ENCODE peak calls at places on chromosomes 13 and 19, in seven cellular contexts. One of them, this sample, is unnamed.

GRCh38 chr13:77409412-77409811 is 82.5 kb upstream of the MYCBP2 start:
- DNase-seq in IMR-90: no peak
- DNase-seq in GM12865: no peak
- DNase-seq in breast epithelium: no peak
- DNase-seq in colonic mucosa: no peak
- DNase-seq in bronchial epithelial cell: no peak
- DNase-seq in fibroblast of villous mesenchyme: no peak
- DNase-seq in this sample: peak

GRCh38 chr13:23087884-23088283 is 92.9 kb upstream of the SGCG start:
- DNase-seq in fibroblast of villous mesenchyme: peak
- DNase-seq in breast epithelium: no peak
- DNase-seq in GM12865: peak
- DNase-seq in IMR-90: peak
- DNase-seq in bronchial epithelial cell: peak
- DNase-seq in colonic mucosa: peak
- DNase-seq in this sample: no peak

GRCh38 chr13:99506632-99507031 is 5.4 kb downstream of the TM9SF2 start:
- DNase-seq in bronchial epithelial cell: no peak
- DNase-seq in colonic mucosa: no peak
- DNase-seq in fibroblast of villous mesenchyme: no peak
- DNase-seq in IMR-90: no peak
- DNase-seq in GM12865: peak
- DNase-seq in breast epithelium: no peak
- DNase-seq in this sample: no peak

GRCh38 chr19:12802267-12803106 is 618 bp downstream of the THSD8 start:
- DNase-seq in breast epithelium: no peak
- DNase-seq in colonic mucosa: peak
- DNase-seq in fibroblast of villous mesenchyme: no peak
- DNase-seq in IMR-90: no peak
- DNase-seq in bronchial epithelial cell: no peak
- DNase-seq in GM12865: no peak
- DNase-seq in this sample: no peak

GRCh38 chr19:7989071-7989575 is 16.3 kb downstream of the ELAVL1 start:
- DNase-seq in GM12865: no peak
- DNase-seq in bronchial epithelial cell: peak
- DNase-seq in colonic mucosa: no peak
- DNase-seq in IMR-90: no peak
- DNase-seq in fibroblast of villous mesenchyme: no peak
- DNase-seq in breast epithelium: no peak
- DNase-seq in this sample: no peak

GRCh38 chr19:3398114-3398899 is 31.9 kb downstream of the NFIC start:
- DNase-seq in bronchial epithelial cell: peak
- DNase-seq in breast epithelium: peak
- DNase-seq in GM12865: no peak
- DNase-seq in fibroblast of villous mesenchyme: peak
- DNase-seq in IMR-90: peak
- DNase-seq in colonic mucosa: peak
- DNase-seq in this sample: peak

GRCh38 chr13:51821666-51822065 is 17.7 kb upstream of the DHRS12 start:
- DNase-seq in colonic mucosa: no peak
- DNase-seq in breast epithelium: no peak
- DNase-seq in IMR-90: no peak
- DNase-seq in fibroblast of villous mesenchyme: no peak
- DNase-seq in bronchial epithelial cell: no peak
- DNase-seq in GM12865: no peak
- DNase-seq in this sample: no peak

GRCh38 chr19:29678484-29679106 is 13.3 kb downstream of the PLEKHF1 start:
- DNase-seq in fibroblast of villous mesenchyme: peak
- DNase-seq in bronchial epithelial cell: no peak
- DNase-seq in breast epithelium: peak
- DNase-seq in GM12865: no peak
- DNase-seq in colonic mucosa: no peak
- DNase-seq in IMR-90: no peak
- DNase-seq in this sample: no peak

GRCh38 chr19:39196320-39196719 is 444 bp upstream of the NCCRP1 start:
- DNase-seq in colonic mucosa: no peak
- DNase-seq in IMR-90: no peak
- DNase-seq in breast epithelium: no peak
- DNase-seq in fibroblast of villous mesenchyme: no peak
- DNase-seq in GM12865: no peak
- DNase-seq in bronchial epithelial cell: no peak
- DNase-seq in this sample: no peak

GRCh38 chr13:42283574-42283973 is 11.6 kb downstream of the AKAP11 start:
- DNase-seq in breast epithelium: no peak
- DNase-seq in fibroblast of villous mesenchyme: no peak
- DNase-seq in colonic mucosa: peak
- DNase-seq in IMR-90: no peak
- DNase-seq in GM12865: no peak
- DNase-seq in bronchial epithelial cell: no peak
- DNase-seq in this sample: no peak

GRCh38 chr19:32669205-32669785 is 5.7 kb downstream of the ANKRD27 start:
- DNase-seq in breast epithelium: no peak
- DNase-seq in IMR-90: no peak
- DNase-seq in fibroblast of villous mesenchyme: peak
- DNase-seq in GM12865: no peak
- DNase-seq in colonic mucosa: no peak
- DNase-seq in bronchial epithelial cell: no peak
- DNase-seq in this sample: no peak

GRCh38 chr13:112982281-112983041 is 13.4 kb downstream of the MCF2L start:
- DNase-seq in breast epithelium: no peak
- DNase-seq in colonic mucosa: no peak
- DNase-seq in bronchial epithelial cell: no peak
- DNase-seq in IMR-90: no peak
- DNase-seq in fibroblast of villous mesenchyme: no peak
- DNase-seq in GM12865: no peak
- DNase-seq in this sample: no peak
- H3K4me3 ChIP-seq in breast epithelium: peak
- H3K4me3 ChIP-seq in colonic mucosa: no peak
- H3K4me3 ChIP-seq in bronchial epithelial cell: no peak
- H3K4me3 ChIP-seq in IMR-90: no peak
- H3K4me3 ChIP-seq in fibroblast of villous mesenchyme: no peak
- H3K4me3 ChIP-seq in GM12865: no peak
- H3K4me3 ChIP-seq in this sample: no peak

GRCh38 chr13:27971776-27972618 is 2.9 kb upstream of the CDX2 start:
- DNase-seq in bronchial epithelial cell: no peak
- DNase-seq in IMR-90: no peak
- DNase-seq in colonic mucosa: no peak
- DNase-seq in GM12865: no peak
- DNase-seq in fibroblast of villous mesenchyme: no peak
- DNase-seq in breast epithelium: no peak
- DNase-seq in this sample: no peak
- H3K4me3 ChIP-seq in bronchial epithelial cell: no peak
- H3K4me3 ChIP-seq in IMR-90: no peak
- H3K4me3 ChIP-seq in colonic mucosa: no peak
- H3K4me3 ChIP-seq in GM12865: no peak
- H3K4me3 ChIP-seq in fibroblast of villous mesenchyme: no peak
- H3K4me3 ChIP-seq in breast epithelium: no peak
- H3K4me3 ChIP-seq in this sample: no peak

DNA sequence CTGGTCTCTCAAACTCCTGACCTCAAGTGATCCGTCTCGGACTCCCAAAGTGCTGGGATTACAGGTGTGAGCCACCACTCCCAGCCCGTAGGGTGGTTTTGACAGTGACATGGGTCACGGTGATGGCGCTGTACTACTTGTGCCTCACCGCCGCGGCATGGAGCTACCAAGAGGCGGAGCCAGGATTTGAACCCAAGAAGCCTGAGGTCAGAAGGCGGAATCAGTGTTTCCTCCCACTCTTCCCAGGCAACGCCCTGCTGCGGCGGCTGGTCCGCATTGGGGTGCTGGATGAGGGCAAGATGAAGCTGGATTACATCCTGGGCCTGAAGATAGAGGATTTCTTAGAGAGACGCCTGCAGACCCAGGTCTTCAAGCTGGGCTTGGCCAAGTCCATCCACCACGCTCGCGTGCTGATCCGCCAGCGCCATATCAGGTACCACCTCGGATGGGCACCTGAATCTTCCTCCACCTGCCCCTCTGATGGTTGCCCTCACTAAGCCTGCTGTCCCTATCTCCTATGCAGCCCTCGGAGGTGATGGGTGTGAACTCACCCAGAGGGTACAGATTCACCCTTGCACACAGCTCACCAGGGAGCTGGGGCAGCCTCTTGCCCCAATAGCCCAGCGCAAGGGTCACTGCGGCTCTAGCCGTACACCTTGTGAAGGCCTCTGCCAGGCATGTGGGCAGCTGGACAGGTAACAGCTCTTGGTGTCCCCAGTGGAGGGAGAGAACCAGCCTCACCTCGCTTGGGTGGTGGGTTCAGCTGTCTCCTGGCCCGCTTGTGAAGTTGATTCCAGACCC is 5.6 kb downstream of the RPS9 start:
- DNase-seq in GM12865: peak
- DNase-seq in colonic mucosa: no peak
- DNase-seq in breast epithelium: no peak
- DNase-seq in bronchial epithelial cell: no peak
- DNase-seq in fibroblast of villous mesenchyme: no peak
- DNase-seq in IMR-90: no peak
- DNase-seq in this sample: no peak
- H3K4me3 ChIP-seq in GM12865: no peak
- H3K4me3 ChIP-seq in colonic mucosa: peak
- H3K4me3 ChIP-seq in breast epithelium: no peak
- H3K4me3 ChIP-seq in bronchial epithelial cell: no peak
- H3K4me3 ChIP-seq in fibroblast of villous mesenchyme: peak
- H3K4me3 ChIP-seq in IMR-90: no peak
- H3K4me3 ChIP-seq in this sample: no peak

GRCh38 chr13:106498158-106498557 is 37.3 kb downstream of the EFNB2 start:
- DNase-seq in GM12865: no peak
- DNase-seq in bronchial epithelial cell: no peak
- DNase-seq in IMR-90: no peak
- DNase-seq in fibroblast of villous mesenchyme: no peak
- DNase-seq in breast epithelium: no peak
- DNase-seq in colonic mucosa: no peak
- DNase-seq in this sample: no peak
- H3K4me3 ChIP-seq in GM12865: no peak
- H3K4me3 ChIP-seq in bronchial epithelial cell: no peak
- H3K4me3 ChIP-seq in IMR-90: no peak
- H3K4me3 ChIP-seq in fibroblast of villous mesenchyme: no peak
- H3K4me3 ChIP-seq in breast epithelium: no peak
- H3K4me3 ChIP-seq in colonic mucosa: no peak
- H3K4me3 ChIP-seq in this sample: no peak

GRCh38 chr19:53328967-53329366 is 4.6 kb upstream of the ZNF845 start:
- DNase-seq in IMR-90: peak
- DNase-seq in fibroblast of villous mesenchyme: peak
- DNase-seq in GM12865: no peak
- DNase-seq in breast epithelium: no peak
- DNase-seq in colonic mucosa: no peak
- DNase-seq in bronchial epithelial cell: no peak
- DNase-seq in this sample: no peak
- H3K4me3 ChIP-seq in IMR-90: no peak
- H3K4me3 ChIP-seq in fibroblast of villous mesenchyme: peak
- H3K4me3 ChIP-seq in GM12865: no peak
- H3K4me3 ChIP-seq in breast epithelium: no peak
- H3K4me3 ChIP-seq in colonic mucosa: no peak
- H3K4me3 ChIP-seq in bronchial epithelial cell: no peak
- H3K4me3 ChIP-seq in this sample: peak

GRCh38 chr19:40806385-40807146 is 7.6 kb downstream of the EGLN2 start:
- DNase-seq in breast epithelium: peak
- DNase-seq in colonic mucosa: peak
- DNase-seq in bronchial epithelial cell: peak
- DNase-seq in GM12865: peak
- DNase-seq in IMR-90: peak
- DNase-seq in fibroblast of villous mesenchyme: peak
- DNase-seq in this sample: peak
- H3K4me3 ChIP-seq in breast epithelium: no peak
- H3K4me3 ChIP-seq in colonic mucosa: no peak
- H3K4me3 ChIP-seq in bronchial epithelial cell: no peak
- H3K4me3 ChIP-seq in GM12865: no peak
- H3K4me3 ChIP-seq in IMR-90: no peak
- H3K4me3 ChIP-seq in fibroblast of villous mesenchyme: peak
- H3K4me3 ChIP-seq in this sample: peak

DNA sequence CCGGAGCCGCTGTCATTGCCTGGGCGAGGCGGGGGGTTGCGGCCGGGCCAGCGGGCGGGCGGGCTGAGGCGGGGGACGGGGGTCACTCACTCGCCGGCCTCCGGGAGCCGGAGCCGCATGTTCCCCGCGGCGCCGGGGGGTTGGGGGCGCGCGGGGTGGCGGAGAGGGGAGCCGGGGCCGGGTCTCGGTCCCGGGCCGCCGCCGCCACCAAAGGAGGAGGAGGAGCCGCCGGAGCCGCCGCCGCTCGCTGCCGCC is 149 bp downstream of the MED26 start:
- DNase-seq in fibroblast of villous mesenchyme: no peak
- DNase-seq in colonic mucosa: no peak
- DNase-seq in breast epithelium: no peak
- DNase-seq in IMR-90: no peak
- DNase-seq in GM12865: no peak
- DNase-seq in bronchial epithelial cell: no peak
- DNase-seq in this sample: no peak
- H3K4me3 ChIP-seq in fibroblast of villous mesenchyme: peak
- H3K4me3 ChIP-seq in colonic mucosa: peak
- H3K4me3 ChIP-seq in breast epithelium: peak
- H3K4me3 ChIP-seq in IMR-90: peak
- H3K4me3 ChIP-seq in GM12865: peak
- H3K4me3 ChIP-seq in bronchial epithelial cell: peak
- H3K4me3 ChIP-seq in this sample: peak

DNA sequence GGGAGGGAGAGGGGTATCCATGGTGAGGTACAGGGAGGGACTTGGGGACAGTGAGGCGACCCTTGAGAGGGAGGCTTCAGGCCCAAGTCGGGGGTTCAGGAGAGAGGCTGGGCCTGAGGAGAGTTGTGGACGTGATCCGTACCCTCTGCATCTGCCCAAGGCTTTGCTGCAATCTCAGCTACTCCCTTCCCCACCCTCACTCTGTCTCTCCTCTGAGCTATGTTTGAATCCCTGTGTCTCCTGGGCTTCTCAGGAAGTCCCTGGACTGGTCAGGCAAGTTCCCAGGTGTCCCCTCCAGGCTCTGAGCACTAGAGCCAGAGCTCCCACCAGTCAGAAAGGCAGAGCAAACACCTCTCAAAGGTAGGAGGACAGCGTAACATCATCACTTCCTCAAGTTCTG is 1.8 kb downstream of the LIN37 start:
- DNase-seq in IMR-90: no peak
- DNase-seq in breast epithelium: no peak
- DNase-seq in fibroblast of villous mesenchyme: no peak
- DNase-seq in GM12865: no peak
- DNase-seq in colonic mucosa: no peak
- DNase-seq in bronchial epithelial cell: no peak
- DNase-seq in this sample: no peak
- H3K4me3 ChIP-seq in IMR-90: no peak
- H3K4me3 ChIP-seq in breast epithelium: no peak
- H3K4me3 ChIP-seq in fibroblast of villous mesenchyme: no peak
- H3K4me3 ChIP-seq in GM12865: no peak
- H3K4me3 ChIP-seq in colonic mucosa: no peak
- H3K4me3 ChIP-seq in bronchial epithelial cell: no peak
- H3K4me3 ChIP-seq in this sample: peak

This sample was measured in mesenchymal stem cell.